ENCODE peak calls at places on chromosomes 1 and 21, in six cellular contexts. E is fibroblast of lung, C is IMR-90, B is PC-9, U is A549, H is HepG2. A is an unnamed sample.

GRCh38 chr1:71770121-71770520 is 512.2 kb downstream of the NEGR1 start:
- DNase-seq in E (peak), C (peak), B (no peak), U (no peak), H (no peak), A (no peak)

GRCh38 chr1:16967095-16967567 is 13.3 kb downstream of the MFAP2 start:
- DNase-seq in E (peak), C (peak), B (no peak), U (no peak), H (no peak), A (peak)

GRCh38 chr1:32247983-32248889 is 1.2 kb downstream of the FAM167B start:
- DNase-seq in E (peak), C (peak), B (peak), U (peak), H (peak), A (peak)

GRCh38 chr1:44714532-44714931 is 16.4 kb downstream of the RNU5D-1 start:
- DNase-seq in E (no peak), C (no peak), B (no peak), U (no peak), H (no peak), A (no peak)

GRCh38 chr1:216778763-216779162 is 55.5 kb upstream of the ESRRG start:
- DNase-seq in E (no peak), C (no peak), B (no peak), U (no peak), H (no peak), A (no peak)

GRCh38 chr1:152440635-152441471 is 26.8 kb upstream of the CRNN start:
- DNase-seq in E (peak), C (peak), B (peak), U (peak), H (peak), A (no peak)

GRCh38 chr1:117676615-117677130 is 70.8 kb downstream of the TENT5C start:
- DNase-seq in E (no peak), C (no peak), B (no peak), U (no peak), H (no peak), A (no peak)

GRCh38 chr1:148307583-148308185 is 155.6 kb upstream of the NBPF11 start:
- DNase-seq in E (no peak), C (no peak), B (no peak), U (no peak), H (no peak), A (no peak)

GRCh38 chr1:30058966-30059365 is 664.4 kb downstream of the MATN1 start:
- DNase-seq in E (peak), C (peak), B (peak), U (peak), H (no peak), A (peak)

GRCh38 chr1:6497215-6497866 is 5.9 kb upstream of the PLEKHG5 start:
- DNase-seq in E (peak), C (no peak), B (peak), U (no peak), H (no peak), A (peak)

GRCh38 chr1:66535149-66535548 is 1.2 kb downstream of the SGIP1 start:
- DNase-seq in E (no peak), C (no peak), B (no peak), U (no peak), H (no peak), A (no peak)

GRCh38 chr1:201766117-201766863 is 62.7 kb upstream of the IPO9 start:
- DNase-seq in E (peak), C (peak), B (no peak), U (no peak), H (no peak), A (no peak)

GRCh38 chr1:30662291-30662840 is 61.0 kb downstream of the MATN1 start:
- DNase-seq in E (no peak), C (no peak), B (no peak), U (no peak), H (no peak), A (no peak)

GRCh38 chr1:212415107-212415841 is 588 bp upstream of the PACC1 start:
- DNase-seq in E (no peak), C (no peak), B (no peak), U (no peak), H (no peak), A (no peak)

GRCh38 chr1:157313240-157313807 is 175.1 kb upstream of the ETV3 start:
- DNase-seq in E (no peak), C (no peak), B (no peak), U (no peak), H (no peak), A (no peak)

GRCh38 chr1:61808321-61808720 is 66.0 kb downstream of the PATJ start:
- DNase-seq in E (no peak), C (no peak), B (no peak), U (no peak), H (no peak), A (no peak)

GRCh38 chr1:38243106-38243505 is 196.5 kb upstream of the POU3F1 start:
- DNase-seq in E (no peak), C (no peak), B (peak), U (peak), H (no peak), A (peak)

GRCh38 chr1:236509647-236510401 is 14.0 kb upstream of the LGALS8 start:
- DNase-seq in E (no peak), C (no peak), B (no peak), U (no peak), H (no peak), A (peak)

GRCh38 chr1:175313672-175314225 is 121.2 kb upstream of the KIAA0040 start:
- DNase-seq in E (no peak), C (no peak), B (no peak), U (no peak), H (peak), A (no peak)

GRCh38 chr1:2108213-2108876 is 58.1 kb downstream of the PRKCZ start:
- DNase-seq in E (peak), C (peak), B (no peak), U (peak), H (peak), A (peak)

GRCh38 chr21:43976661-43977060 is 35.4 kb upstream of the TRAPPC10 start:
- DNase-seq in E (no peak), C (no peak), B (no peak), U (no peak), H (no peak), A (no peak)

GRCh38 chr1:188735567-188735966 is 1742.1 kb downstream of the BRINP3 start:
- DNase-seq in E (no peak), C (no peak), B (no peak), U (peak), H (peak), A (no peak)

GRCh38 chr1:220119043-220119512 is 25.1 kb downstream of the IARS2 start:
- DNase-seq in E (no peak), C (peak), B (no peak), U (no peak), H (no peak), A (peak)

GRCh38 chr21:16678479-16678878 is 834.4 kb upstream of the CXADR start:
- DNase-seq in E (no peak), C (no peak), B (no peak), U (no peak), H (no peak), A (no peak)

GRCh38 chr1:10001016-10001665 is 4.1 kb downstream of the RBP7 start:
- DNase-seq in E (peak), C (no peak), B (no peak), U (no peak), H (no peak), A (no peak)

GRCh38 chr1:7615138-7615537 is 156.0 kb upstream of the VAMP3 start:
- DNase-seq in E (no peak), C (no peak), B (no peak), U (no peak), H (no peak), A (no peak)

GRCh38 chr1:204127597-204128242 is 24.1 kb downstream of the ETNK2 start:
- DNase-seq in E (peak), C (peak), B (peak), U (peak), H (peak), A (peak)

GRCh38 chr1:203607169-203607873 is 19.3 kb upstream of the ATP2B4 start:
- DNase-seq in E (peak), C (peak), B (peak), U (peak), H (no peak), A (peak)

GRCh38 chr1:66274634-66275033 is 259.3 kb upstream of the SGIP1 start:
- DNase-seq in E (peak), C (peak), B (no peak), U (no peak), H (no peak), A (no peak)

GRCh38 chr1:154750681-154751665 is 119.1 kb downstream of the KCNN3 start:
- DNase-seq in E (no peak), C (no peak), B (no peak), U (no peak), H (no peak), A (no peak)

GRCh38 chr21:38156200-38156599 is 100.6 kb upstream of the KCNJ15 start:
- DNase-seq in E (no peak), C (no peak), B (no peak), U (no peak), H (no peak), A (no peak)
- H3K4me2 ChIP-seq in E (no peak), C (no peak), B (no peak), U (no peak), H (no peak), A (no peak)

GRCh38 chr1:200035397-200035955 is 8.0 kb downstream of the NR5A2 start:
- DNase-seq in E (no peak), C (no peak), B (no peak), U (no peak), H (no peak), A (no peak)
- H3K4me3 ChIP-seq in E (peak), C (peak), B (no peak), U (no peak), H (no peak), A (no peak)

GRCh38 chr1:34887593-34887992 is 28.0 kb upstream of the SMIM12 start:
- DNase-seq in E (no peak), C (no peak), B (no peak), U (no peak), H (no peak), A (no peak)

GRCh38 chr1:34889705-34890104 is 30.2 kb upstream of the SMIM12 start:
- DNase-seq in E (no peak), C (no peak), B (no peak), U (no peak), H (no peak), A (no peak)

GRCh38 chr1:34884961-34885360 is 25.4 kb upstream of the SMIM12 start:
- DNase-seq in E (no peak), C (no peak), B (no peak), U (peak), H (peak), A (no peak)

GRCh38 chr1:34885405-34886247 is 26.1 kb upstream of the SMIM12 start:
- DNase-seq in E (peak), C (no peak), B (no peak), U (no peak), H (no peak), A (peak)

DNA sequence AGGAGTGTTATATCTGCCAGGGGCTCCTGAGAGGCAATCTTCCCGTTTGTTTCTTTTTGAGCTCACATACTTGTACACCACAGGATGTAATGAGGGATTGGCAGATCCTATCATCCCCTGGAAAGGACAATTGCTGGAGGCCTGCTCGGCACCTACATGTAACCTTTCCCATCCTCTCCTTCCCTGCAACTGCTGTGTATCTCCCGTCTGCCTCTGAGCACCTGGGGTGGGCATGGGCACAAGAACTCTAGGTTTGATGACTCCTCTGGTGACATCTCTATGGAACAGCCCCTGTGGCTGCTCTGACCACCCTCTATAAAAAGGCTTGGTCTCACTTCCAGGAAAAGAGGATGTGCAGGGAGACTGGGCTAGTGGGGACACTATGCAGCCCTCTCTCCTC is 25.0 kb upstream of the SMIM12 start:
- DNase-seq in E (no peak), C (no peak), B (no peak), U (no peak), H (no peak), A (no peak)
- H3K4me2 ChIP-seq in E (no peak), C (no peak), B (no peak), U (no peak), H (no peak), A (no peak)

GRCh38 chr1:109467301-109467777 is 993 bp downstream of the SYPL2 start:
- DNase-seq in E (no peak), C (no peak), B (no peak), U (no peak), H (no peak), A (no peak)

GRCh38 chr1:109470245-109470644 is 3.9 kb downstream of the SYPL2 start:
- DNase-seq in E (no peak), C (no peak), B (no peak), U (no peak), H (no peak), A (no peak)

GRCh38 chr1:109466440-109467300 is at the start of gene SYPL2:
- DNase-seq in E (peak), C (peak), B (peak), U (peak), H (no peak), A (peak)

GRCh38 chr1:109468903-109469302 is 2.6 kb downstream of the SYPL2 start:
- DNase-seq in E (no peak), C (no peak), B (no peak), U (no peak), H (no peak), A (no peak)

DNA sequence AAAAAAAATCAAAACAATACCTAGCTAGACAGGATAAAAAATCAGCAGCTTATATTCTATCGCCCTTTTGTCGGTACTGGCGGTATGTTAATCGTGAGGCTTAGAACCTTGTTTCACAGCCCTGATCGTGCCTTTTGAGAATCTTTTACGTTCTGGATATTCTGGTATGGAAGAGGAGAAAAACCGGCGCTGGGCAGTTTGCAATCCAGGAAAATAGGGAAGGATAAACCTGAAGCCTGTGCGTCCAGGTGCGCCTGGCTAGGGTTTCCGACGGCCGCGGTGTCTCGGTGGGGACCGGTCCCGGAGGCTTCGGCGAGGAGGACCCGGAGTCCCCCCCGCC is 276 bp upstream of the SYPL2 start:
- DNase-seq in E (no peak), C (no peak), B (no peak), U (no peak), H (no peak), A (no peak)
- H3K4me3 ChIP-seq in E (peak), C (peak), B (peak), U (peak), H (peak), A (peak)

GRCh38 chr1:229199261-229199850 is 71.6 kb upstream of the RAB4A start:
- DNase-seq in E (no peak), C (no peak), B (peak), U (no peak), H (no peak), A (no peak)
- H3K4me2 ChIP-seq in E (no peak), C (no peak), B (peak), U (no peak), H (no peak), A (peak)